ENCODE peak calls at places on chromosomes 13 and 19, in six cellular contexts. T is AG04449, O is thyroid gland, W is neural crest cell, R is astrocyte, G is lower lobe of right lung. S is an unnamed sample.

GRCh38 chr19:23145617-23146415 is 29.0 kb downstream of the ZNF730 start:
- DNase-seq in T (no peak), O (no peak), W (no peak), R (no peak), G (no peak), S (no peak)

GRCh38 chr19:17526922-17527321 is 15.5 kb downstream of the PGLS start:
- DNase-seq in T (no peak), O (no peak), W (no peak), R (no peak), G (no peak), S (peak; percentile 73)

GRCh38 chr13:91553584-91553983 is 155.2 kb downstream of the GPC5 start:
- DNase-seq in T (no peak), O (no peak), W (no peak), R (no peak), G (no peak), S (no peak)

GRCh38 chr19:3586707-3587346 is 1.5 kb downstream of the GIPC3 start:
- DNase-seq in T (no peak), O (peak; percentile 86), W (no peak), R (no peak), G (no peak), S (no peak)

GRCh38 chr19:4295972-4296771 is 6.0 kb downstream of the TMIGD2 start:
- DNase-seq in T (no peak), O (no peak), W (no peak), R (peak; percentile 10), G (no peak), S (no peak)

GRCh38 chr13:49259586-49259985 is 11.9 kb downstream of the CDADC1 start:
- DNase-seq in T (no peak), O (no peak), W (no peak), R (no peak), G (no peak), S (no peak)

GRCh38 chr19:16330368-16330801 is 5.8 kb downstream of the KLF2 start:
- DNase-seq in T (no peak), O (peak; percentile 34), W (no peak), R (peak; percentile 84), G (peak; percentile 85), S (peak; percentile 70)

GRCh38 chr13:105804561-105805190 is 730.8 kb downstream of the EFNB2 start:
- DNase-seq in T (peak; percentile 12), O (no peak), W (no peak), R (peak; percentile 76), G (no peak), S (no peak)

GRCh38 chr19:18899624-18900560 is 3.9 kb upstream of the CERS1 start:
- DNase-seq in T (no peak), O (no peak), W (no peak), R (no peak), G (no peak), S (no peak)

GRCh38 chr19:14300281-14300680 is 81.0 kb upstream of the ADGRE5 start:
- DNase-seq in T (no peak), O (no peak), W (no peak), R (no peak), G (no peak), S (no peak)

GRCh38 chr19:56683119-56683518 is 11.6 kb upstream of the ZNF835 start:
- DNase-seq in T (no peak), O (no peak), W (no peak), R (no peak), G (no peak), S (no peak)

GRCh38 chr13:111304041-111304544 is 16.3 kb upstream of the TEX29 start:
- DNase-seq in T (no peak), O (no peak), W (no peak), R (no peak), G (no peak), S (no peak)

GRCh38 chr19:10749435-10750384 is 31.8 kb downstream of the DNM2 start:
- DNase-seq in T (no peak), O (no peak), W (no peak), R (no peak), G (peak; percentile 71), S (no peak)

GRCh38 chr13:25901460-25902376 is 150.1 kb downstream of the SHISA2 start:
- DNase-seq in T (no peak), O (no peak), W (no peak), R (peak; percentile 86), G (no peak), S (no peak)

GRCh38 chr13:111328111-111328802 is 7.8 kb downstream of the TEX29 start:
- DNase-seq in T (no peak), O (no peak), W (no peak), R (no peak), G (no peak), S (no peak)

GRCh38 chr19:55311797-55312196 is 13.3 kb downstream of the TMEM150B start:
- DNase-seq in T (no peak), O (no peak), W (no peak), R (no peak), G (no peak), S (no peak)

GRCh38 chr13:65339236-65339635 is 1890.9 kb downstream of the PCDH9 start:
- DNase-seq in T (no peak), O (no peak), W (no peak), R (peak; percentile 33), G (no peak), S (no peak)
- TF ChIP-seq CTCF in T (no peak), O (no peak), W (no peak), R (no peak), G (no peak), S (no peak)

DNA sequence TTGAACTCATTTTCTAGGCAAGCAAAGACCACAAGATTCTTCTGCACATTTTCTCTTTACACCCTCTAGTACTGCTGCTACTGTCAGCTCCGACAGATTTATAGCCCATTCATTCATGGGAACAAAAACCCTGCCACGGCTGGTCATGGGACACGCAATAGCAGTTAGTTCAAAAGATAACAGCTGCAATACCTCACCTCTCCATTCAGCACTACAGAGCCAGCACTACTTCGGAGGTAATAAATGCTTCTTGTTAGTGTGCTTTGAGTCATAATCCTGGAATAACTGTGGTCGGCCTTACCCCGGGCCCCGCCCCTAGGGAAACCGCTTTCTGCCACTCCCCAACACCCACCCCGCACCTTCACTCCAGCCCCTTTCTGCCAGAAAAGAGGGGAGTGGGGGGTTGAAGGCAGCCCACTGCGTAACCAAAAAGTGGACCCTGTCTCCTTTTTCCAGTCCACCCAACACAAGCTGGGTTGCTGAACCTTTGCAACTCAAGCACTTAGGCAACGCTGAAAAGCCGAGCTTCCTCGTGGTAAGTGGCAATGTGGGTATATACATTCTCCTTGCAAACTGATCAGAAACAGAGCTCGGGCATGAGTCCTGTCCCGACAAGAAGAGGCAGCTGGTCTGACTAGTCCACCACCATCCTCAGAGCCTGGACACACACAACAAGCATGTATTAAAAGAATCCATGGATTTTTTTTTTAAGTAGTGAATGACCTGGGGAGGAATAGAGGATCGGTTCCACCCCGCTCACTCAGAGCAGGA is 240.8 kb upstream of the ZNF507 start:
- DNase-seq in T (no peak), O (no peak), W (no peak), R (peak; percentile 51), G (no peak), S (no peak)
- TF ChIP-seq CTCF in T (no peak), O (no peak), W (peak; percentile 36), R (no peak), G (no peak), S (no peak)

GRCh38 chr19:29872224-29872731 is 60.5 kb downstream of the CCNE1 start:
- DNase-seq in T (no peak), O (no peak), W (no peak), R (peak; percentile 6), G (no peak), S (no peak)
- TF ChIP-seq CTCF in T (no peak), O (no peak), W (peak; percentile 41), R (no peak), G (no peak), S (no peak)

GRCh38 chr19:58479736-58480480 is 3.8 kb downstream of the ZNF446 start:
- DNase-seq in T (no peak), O (no peak), W (no peak), R (no peak), G (no peak), S (no peak)
- TF ChIP-seq CTCF in T (no peak), O (no peak), W (no peak), R (no peak), G (no peak), S (no peak)

GRCh38 chr19:30881281-30881680 is 468.0 kb downstream of the TSHZ3 start:
- DNase-seq in T (no peak), O (no peak), W (no peak), R (no peak), G (no peak), S (no peak)

GRCh38 chr19:30883071-30883470 is 466.2 kb downstream of the TSHZ3 start:
- DNase-seq in T (no peak), O (no peak), W (no peak), R (no peak), G (no peak), S (no peak)

GRCh38 chr19:30881986-30882385 is 467.2 kb downstream of the TSHZ3 start:
- DNase-seq in T (no peak), O (no peak), W (no peak), R (no peak), G (no peak), S (no peak)

GRCh38 chr19:30884146-30884812 is 465.0 kb downstream of the TSHZ3 start:
- DNase-seq in T (no peak), O (no peak), W (no peak), R (no peak), G (no peak), S (no peak)

GRCh38 chr19:30882411-30883005 is 466.7 kb downstream of the TSHZ3 start:
- DNase-seq in T (no peak), O (no peak), W (no peak), R (no peak), G (no peak), S (no peak)
- TF ChIP-seq CTCF in T (no peak), O (no peak), W (no peak), R (no peak), G (no peak), S (no peak)

GRCh38 chr19:33734913-33735312 is 61.8 kb upstream of the KCTD15 start:
- DNase-seq in T (no peak), O (no peak), W (no peak), R (no peak), G (no peak), S (no peak)

GRCh38 chr19:33737704-33738103 is 59.0 kb upstream of the KCTD15 start:
- DNase-seq in T (no peak), O (no peak), W (no peak), R (no peak), G (no peak), S (no peak)

GRCh38 chr19:33736787-33737186 is 59.9 kb upstream of the KCTD15 start:
- DNase-seq in T (no peak), O (no peak), W (no peak), R (no peak), G (no peak), S (no peak)

GRCh38 chr19:33731886-33732285 is 64.8 kb upstream of the KCTD15 start:
- DNase-seq in T (no peak), O (no peak), W (no peak), R (no peak), G (no peak), S (no peak)

GRCh38 chr19:33736158-33736557 is 60.5 kb upstream of the KCTD15 start:
- DNase-seq in T (no peak), O (no peak), W (no peak), R (no peak), G (no peak), S (no peak)
- TF ChIP-seq CTCF in T (no peak), O (no peak), W (no peak), R (no peak), G (no peak), S (no peak)